ENCODE peak calls at places on chromosomes 11 and 22, in ten cellular contexts. C, F, T, N, E, Q, R, S, K and B are unnamed samples.
A peak's percentile ranks its signal among the peaks of the same experiment; 100 is the strongest.

GRCh38 chr22:44676441-44677298 is 25.3 kb upstream of the PRR5 start:
- DNase-seq in C (no peak), F (no peak), T (no peak), N (no peak), E (peak; percentile 50), Q (no peak), R (no peak), S (no peak), K (peak; percentile 18), B (no peak)

GRCh38 chr22:29219881-29220670 is 14.4 kb downstream of the EMID1 start:
- DNase-seq in C (no peak), F (peak; percentile 56), T (no peak), N (no peak), E (peak; percentile 60), Q (no peak), R (peak; percentile 67), S (no peak), K (no peak), B (no peak)

GRCh38 chr11:13880719-13881118 is 81.8 kb upstream of the SPON1 start:
- DNase-seq in C (no peak), F (no peak), T (no peak), N (no peak), E (no peak), Q (no peak), R (no peak), S (peak; percentile 88), K (no peak), B (no peak)

GRCh38 chr11:116062526-116063171 is 558.4 kb upstream of the CADM1 start:
- DNase-seq in C (no peak), F (no peak), T (no peak), N (peak; percentile 23), E (no peak), Q (no peak), R (no peak), S (no peak), K (no peak), B (no peak)

GRCh38 chr22:43723816-43724215 is 88.3 kb downstream of the EFCAB6 start:
- DNase-seq in C (no peak), F (no peak), T (no peak), N (no peak), E (no peak), Q (no peak), R (no peak), S (no peak), K (no peak), B (no peak)

GRCh38 chr11:26344647-26345046 is 12.7 kb downstream of the ANO3 start:
- DNase-seq in C (no peak), F (no peak), T (no peak), N (no peak), E (no peak), Q (no peak), R (no peak), S (no peak), K (no peak), B (no peak)

GRCh38 chr22:43860831-43861230 is 1.5 kb downstream of the SULT4A1 start:
- DNase-seq in C (no peak), F (no peak), T (no peak), N (no peak), E (no peak), Q (no peak), R (peak; percentile 13), S (no peak), K (no peak), B (no peak)

GRCh38 chr11:607971-608659 is 7.6 kb downstream of the IRF7 start:
- DNase-seq in C (no peak), F (no peak), T (no peak), N (peak; percentile 67), E (no peak), Q (no peak), R (no peak), S (no peak), K (no peak), B (peak; percentile 55)

GRCh38 chr11:2143652-2144548 is 4.7 kb upstream of the IGF2 start:
- DNase-seq in C (no peak), F (no peak), T (no peak), N (no peak), E (no peak), Q (no peak), R (no peak), S (no peak), K (no peak), B (no peak)

GRCh38 chr11:2144549-2145220 is 5.5 kb upstream of the IGF2 start:
- DNase-seq in C (no peak), F (no peak), T (no peak), N (no peak), E (no peak), Q (no peak), R (no peak), S (no peak), K (no peak), B (no peak)

GRCh38 chr11:2140411-2141400 is 1.5 kb upstream of the IGF2 start:
- DNase-seq in C (no peak), F (no peak), T (no peak), N (no peak), E (no peak), Q (no peak), R (no peak), S (no peak), K (peak; percentile 15), B (peak; percentile 14)

GRCh38 chr11:2142300-2142759 is 3.1 kb upstream of the IGF2 start:
- DNase-seq in C (no peak), F (no peak), T (no peak), N (no peak), E (no peak), Q (no peak), R (no peak), S (no peak), K (no peak), B (no peak)

DNA sequence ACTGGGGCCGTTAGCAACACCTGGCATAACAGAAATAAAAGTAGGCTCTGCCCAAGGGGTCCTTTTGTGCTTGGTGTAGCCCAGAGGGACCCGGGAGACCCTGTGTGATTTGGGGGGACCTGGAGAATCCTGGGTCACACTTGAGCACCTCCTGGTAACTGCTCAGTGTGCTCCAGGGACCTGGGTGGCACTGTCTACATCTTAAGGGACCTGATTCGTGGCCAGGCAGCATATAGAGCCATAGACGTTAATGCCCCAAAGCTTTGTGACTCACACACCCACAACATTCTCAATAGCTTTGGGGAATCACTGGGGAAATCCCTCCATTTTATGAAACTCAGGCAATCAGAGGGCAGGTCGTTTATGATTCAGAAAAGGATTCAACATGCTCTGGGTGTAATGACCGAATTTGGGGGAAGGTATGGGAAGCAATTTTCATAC is 3.6 kb upstream of the IGF2 start:
- DNase-seq in C (no peak), F (no peak), T (no peak), N (no peak), E (no peak), Q (no peak), R (no peak), S (no peak), K (no peak), B (no peak)
- TF ChIP-seq POLR2A in C (no peak), F (no peak), T (no peak), N (no peak), E (no peak), Q (no peak), R (no peak), S (no peak), K (no peak), B (no peak)

GRCh38 chr11:68841718-68842426 is at the start of gene CPT1A:
- DNase-seq in C (peak; percentile 76), F (peak; percentile 84), T (peak; percentile 48), N (peak; percentile 79), E (peak; percentile 86), Q (no peak), R (peak; percentile 96), S (no peak), K (peak; percentile 90), B (peak; percentile 88)
- H3K27ac ChIP-seq in C (peak within 1 kb of the TSS; percentile 97), F (peak within 1 kb of the TSS; percentile 92), T (peak within 1 kb of the TSS; percentile 89), N (peak within 1 kb of the TSS; percentile 98), E (peak within 1 kb of the TSS; percentile 97), Q (peak within 1 kb of the TSS; percentile 67), R (peak within 1 kb of the TSS; percentile 98), S (peak within 1 kb of the TSS; percentile 97), K (peak within 1 kb of the TSS; percentile 96), B (peak within 1 kb of the TSS; percentile 92)

GRCh38 chr11:101126551-101127347 is 2.9 kb downstream of the PGR start:
- DNase-seq in C (no peak), F (no peak), T (peak; percentile 43), N (peak; percentile 31), E (no peak), Q (no peak), R (no peak), S (no peak), K (peak; percentile 74), B (no peak)

GRCh38 chr11:101127348-101127698 is 2.3 kb downstream of the PGR start:
- DNase-seq in C (no peak), F (peak; percentile 12), T (no peak), N (peak; percentile 31), E (no peak), Q (no peak), R (no peak), S (no peak), K (peak; percentile 56), B (peak; percentile 40)

GRCh38 chr11:101128571-101129202 is 926 bp downstream of the PGR start:
- DNase-seq in C (no peak), F (no peak), T (no peak), N (no peak), E (no peak), Q (no peak), R (peak; percentile 66), S (no peak), K (peak; percentile 37), B (no peak)

GRCh38 chr11:101127699-101128570 is 1.7 kb downstream of the PGR start:
- DNase-seq in C (no peak), F (peak; percentile 13), T (peak; percentile 11), N (peak; percentile 38), E (peak; percentile 26), Q (no peak), R (peak; percentile 72), S (no peak), K (peak; percentile 62), B (peak; percentile 52)

GRCh38 chr11:101129203-101129943 is at the start of gene PGR:
- DNase-seq in C (no peak), F (peak; percentile 16), T (peak; percentile 37), N (peak; percentile 36), E (no peak), Q (no peak), R (no peak), S (no peak), K (peak; percentile 69), B (peak; percentile 38)
- H3K27me3 ChIP-seq in C (peaks cover 9% of the 10 kb centered on the region), F (peaks cover 19% of the 10 kb centered on the region), T (no peaks in the 10 kb centered on the region), N (peaks cover 19% of the 10 kb centered on the region), E (no peaks in the 10 kb centered on the region), Q (no peaks in the 10 kb centered on the region), R (peaks cover 3% of the 10 kb centered on the region), S (no peaks in the 10 kb centered on the region), K (no peaks in the 10 kb centered on the region), B (peaks cover 38% of the 10 kb centered on the region)

GRCh38 chr11:132056689-132057088 is 686.3 kb downstream of the NTM start:
- DNase-seq in C (no peak), F (no peak), T (no peak), N (peak; percentile 33), E (no peak), Q (no peak), R (no peak), S (no peak), K (peak; percentile 51), B (no peak)
- TF ChIP-seq POLR2A in C (no peak), F (no peak), T (no peak), N (no peak), E (no peak), Q (no peak), R (no peak), S (no peak), K (no peak), B (no peak)